ENCODE peak calls at places on chromosomes 13 and 19, in eight cellular contexts. A is anterior cingulate cortex; D is BE2C; O is NAMALWA; I is cardiac muscle cell; S is stimulated activated CD4-positive, alpha-beta T cell treated with anti-CD3 and anti-CD28 coated beads, Interleukin-2, amount 100 ng/mL, for 48 hours; T is NCI-H1930; E is activated CD8-positive, alpha-beta memory T cell treated with anti-CD3 and anti-CD28 coated beads, Interleukin-2, amount 10 ng/mL, durations not matched to agents 7 days and 5 days. N is an unnamed sample.

GRCh38 chr13:75544681-75545333 is 4.8 kb upstream of the UCHL3 start:
- DNase-seq in A (no peak), D (no peak), O (no peak), I (peak), S (no peak), T (no peak), E (no peak), N (no peak)

GRCh38 chr13:42760949-42761348 is 20.4 kb upstream of the FAM216B start:
- DNase-seq in A (no peak), D (no peak), O (no peak), I (peak), S (no peak), T (no peak), E (no peak), N (no peak)

GRCh38 chr19:4316940-4317339 is 12.5 kb downstream of the FSD1 start:
- DNase-seq in A (no peak), D (no peak), O (no peak), I (no peak), S (no peak), T (no peak), E (no peak), N (no peak)

GRCh38 chr13:27406178-27406939 is 18.1 kb upstream of the GTF3A start:
- DNase-seq in A (no peak), D (peak), O (peak), I (peak), S (peak), T (peak), E (peak), N (peak)

GRCh38 chr19:32196690-32197420 is 148.6 kb upstream of the ZNF507 start:
- DNase-seq in A (no peak), D (no peak), O (no peak), I (no peak), S (no peak), T (no peak), E (no peak), N (no peak)

GRCh38 chr19:31784631-31785237 is 435.5 kb upstream of the TSHZ3 start:
- DNase-seq in A (no peak), D (no peak), O (no peak), I (no peak), S (no peak), T (no peak), E (no peak), N (no peak)

GRCh38 chr19:42065511-42065910 is 4.5 kb downstream of the GRIK5 start:
- DNase-seq in A (no peak), D (no peak), O (no peak), I (no peak), S (no peak), T (no peak), E (no peak), N (no peak)

GRCh38 chr19:4724252-4724514 is 541 bp upstream of the DPP9 start:
- DNase-seq in A (no peak), D (no peak), O (no peak), I (no peak), S (no peak), T (no peak), E (no peak), N (no peak)

GRCh38 chr19:18665771-18666202 is 17.7 kb upstream of the CRTC1 start:
- DNase-seq in A (no peak), D (no peak), O (no peak), I (no peak), S (no peak), T (no peak), E (no peak), N (no peak)

GRCh38 chr19:48433337-48433736 is 12.4 kb upstream of the GRWD1 start:
- DNase-seq in A (no peak), D (no peak), O (no peak), I (no peak), S (no peak), T (no peak), E (no peak), N (no peak)

GRCh38 chr13:73767191-73767741 is 366.9 kb downstream of the KLF12 start:
- DNase-seq in A (no peak), D (no peak), O (peak), I (no peak), S (no peak), T (no peak), E (no peak), N (peak)

GRCh38 chr19:2477732-2478191 is 1.8 kb downstream of the GADD45B start:
- DNase-seq in A (peak), D (no peak), O (peak), I (peak), S (no peak), T (no peak), E (peak), N (no peak)

GRCh38 chr19:18310118-18310909 is 12.6 kb downstream of the LSM4 start:
- DNase-seq in A (no peak), D (no peak), O (no peak), I (no peak), S (no peak), T (no peak), E (no peak), N (no peak)

GRCh38 chr19:53824134-53824611 is at the start of gene NLRP12:
- DNase-seq in A (no peak), D (no peak), O (no peak), I (peak), S (no peak), T (no peak), E (no peak), N (no peak)

N was measured in NCI-H526 treated with DMSO at 0.1 percent for 48 hours.